ENCODE peak calls at places on chromosomes 2 and 18, in ten cellular contexts. V, Y, X, W, E, I, O, B, H and K are unnamed samples.
A peak's percentile ranks its signal among the peaks of the same experiment; 100 is the strongest.

GRCh38 chr2:27320958-27321543 is 1.8 kb downstream of the MPV17 start:
- DNase-seq in W (peak; percentile 98), Y (no peak), V (peak; percentile 99), B (peak; percentile 98), H (peak; percentile 99), E (no peak), I (no peak), X (peak; percentile 80), O (peak; percentile 97), K (peak; percentile 71)

GRCh38 chr2:20578895-20579825 is 71.7 kb downstream of the HS1BP3 start:
- DNase-seq in B (peak; percentile 91), I (peak; percentile 52), Y (no peak), X (peak; percentile 58), E (no peak), W (peak; percentile 97), O (peak; percentile 97), H (peak; percentile 98), V (peak; percentile 96), K (peak; percentile 99)

GRCh38 chr2:227366861-227367800 is 12.0 kb downstream of the TM4SF20 start:
- DNase-seq in I (no peak), X (no peak), E (no peak), B (peak; percentile 84), H (peak; percentile 34), W (peak; percentile 37), V (peak; percentile 70), O (peak; percentile 51), Y (no peak), K (no peak)

GRCh38 chr2:11387100-11387390 is 42.6 kb upstream of the ROCK2 start:
- DNase-seq in I (no peak), V (peak; percentile 28), W (no peak), E (no peak), O (no peak), H (no peak), X (no peak), B (no peak), Y (no peak), K (no peak)

GRCh38 chr2:112542974-112543760 is 902 bp downstream of the POLR1B start:
- DNase-seq in V (no peak), Y (no peak), H (peak; percentile 31), O (no peak), X (no peak), I (no peak), E (peak; percentile 11), W (peak; percentile 36), B (no peak), K (no peak)

GRCh38 chr2:217887841-217888665 is 114.7 kb downstream of the TNS1 start:
- DNase-seq in H (no peak), I (no peak), V (no peak), O (no peak), W (no peak), Y (no peak), X (peak; percentile 56), B (no peak), E (no peak), K (no peak)

GRCh38 chr2:225995788-225996476 is 596.4 kb downstream of the NYAP2 start:
- DNase-seq in W (peak; percentile 32), X (no peak), O (no peak), H (peak; percentile 46), I (no peak), E (no peak), B (peak; percentile 16), V (peak; percentile 35), Y (no peak), K (no peak)

GRCh38 chr2:84906108-84906899 is 848 bp downstream of the TMSB10 start:
- DNase-seq in E (peak; percentile 37), X (peak; percentile 58), I (no peak), O (no peak), B (no peak), H (no peak), W (peak; percentile 19), Y (no peak), V (no peak), K (no peak)

GRCh38 chr2:95276244-95276887 is 2.1 kb downstream of the PROM2 start:
- DNase-seq in X (no peak), Y (no peak), O (no peak), V (no peak), E (peak; percentile 1), I (no peak), B (no peak), W (no peak), H (no peak), K (no peak)

GRCh38 chr18:10979411-10979810 is 170.0 kb downstream of the PIEZO2 start:
- DNase-seq in E (no peak), H (no peak), V (no peak), W (no peak), B (no peak), I (no peak), Y (no peak), X (no peak), O (no peak), K (no peak)